ENCODE peak calls at places on chromosome 16, in eight cellular contexts. One of them, this sample, is unnamed.

GRCh38 chr16:52572656-52573055 is 25.7 kb upstream of the TOX3 start:
- DNase-seq in B cell: no peak
- DNase-seq in fibroblast of the conjunctiva: no peak
- DNase-seq in activated naive CD4-positive, alpha-beta T cell treated with Interleukin-2 at 50 U/mL for 16 hours: no peak
- DNase-seq in BJ: no peak
- DNase-seq in stimulated activated CD8-positive, alpha-beta memory T cell treated with anti-CD3 and anti-CD28 coated beads, Interleukin-4, amount 100 ng/mL, for 1 hour: no peak
- DNase-seq in K562: no peak
- DNase-seq in adipocyte: no peak
- DNase-seq in this sample: no peak

GRCh38 chr16:87581867-87582220 is 20.5 kb upstream of the JPH3 start:
- DNase-seq in adipocyte: peak; percentile 96
- DNase-seq in K562: peak; percentile 75
- DNase-seq in B cell: no peak
- DNase-seq in activated naive CD4-positive, alpha-beta T cell treated with Interleukin-2 at 50 U/mL for 16 hours: no peak
- DNase-seq in BJ: peak; percentile 78
- DNase-seq in fibroblast of the conjunctiva: peak; percentile 97
- DNase-seq in stimulated activated CD8-positive, alpha-beta memory T cell treated with anti-CD3 and anti-CD28 coated beads, Interleukin-4, amount 100 ng/mL, for 1 hour: no peak
- DNase-seq in this sample: peak; percentile 43

GRCh38 chr16:53707671-53708070 is 3.7 kb downstream of the FTO start:
- DNase-seq in B cell: no peak
- DNase-seq in adipocyte: no peak
- DNase-seq in BJ: no peak
- DNase-seq in K562: no peak
- DNase-seq in activated naive CD4-positive, alpha-beta T cell treated with Interleukin-2 at 50 U/mL for 16 hours: no peak
- DNase-seq in fibroblast of the conjunctiva: no peak
- DNase-seq in stimulated activated CD8-positive, alpha-beta memory T cell treated with anti-CD3 and anti-CD28 coated beads, Interleukin-4, amount 100 ng/mL, for 1 hour: no peak
- DNase-seq in this sample: no peak

GRCh38 chr16:17224859-17225258 is 245.9 kb downstream of the XYLT1 start:
- DNase-seq in fibroblast of the conjunctiva: peak; percentile 78
- DNase-seq in K562: no peak
- DNase-seq in adipocyte: peak; percentile 73
- DNase-seq in BJ: peak; percentile 55
- DNase-seq in stimulated activated CD8-positive, alpha-beta memory T cell treated with anti-CD3 and anti-CD28 coated beads, Interleukin-4, amount 100 ng/mL, for 1 hour: no peak
- DNase-seq in B cell: no peak
- DNase-seq in activated naive CD4-positive, alpha-beta T cell treated with Interleukin-2 at 50 U/mL for 16 hours: no peak
- DNase-seq in this sample: no peak

GRCh38 chr16:180101-180920 is at the start of gene HBQ1:
- DNase-seq in stimulated activated CD8-positive, alpha-beta memory T cell treated with anti-CD3 and anti-CD28 coated beads, Interleukin-4, amount 100 ng/mL, for 1 hour: no peak
- DNase-seq in fibroblast of the conjunctiva: no peak
- DNase-seq in activated naive CD4-positive, alpha-beta T cell treated with Interleukin-2 at 50 U/mL for 16 hours: peak; percentile 35
- DNase-seq in B cell: peak; percentile 84
- DNase-seq in K562: peak; percentile 85
- DNase-seq in adipocyte: peak; percentile 66
- DNase-seq in BJ: no peak
- DNase-seq in this sample: no peak

GRCh38 chr16:66240996-66241395 is 125.5 kb upstream of the CDH5 start:
- DNase-seq in B cell: no peak
- DNase-seq in BJ: no peak
- DNase-seq in adipocyte: no peak
- DNase-seq in K562: no peak
- DNase-seq in activated naive CD4-positive, alpha-beta T cell treated with Interleukin-2 at 50 U/mL for 16 hours: no peak
- DNase-seq in stimulated activated CD8-positive, alpha-beta memory T cell treated with anti-CD3 and anti-CD28 coated beads, Interleukin-4, amount 100 ng/mL, for 1 hour: no peak
- DNase-seq in fibroblast of the conjunctiva: no peak
- DNase-seq in this sample: no peak

GRCh38 chr16:287981-288920 is 5.3 kb downstream of the PDIA2 start:
- DNase-seq in activated naive CD4-positive, alpha-beta T cell treated with Interleukin-2 at 50 U/mL for 16 hours: no peak
- DNase-seq in B cell: no peak
- DNase-seq in stimulated activated CD8-positive, alpha-beta memory T cell treated with anti-CD3 and anti-CD28 coated beads, Interleukin-4, amount 100 ng/mL, for 1 hour: no peak
- DNase-seq in BJ: no peak
- DNase-seq in adipocyte: no peak
- DNase-seq in fibroblast of the conjunctiva: no peak
- DNase-seq in K562: no peak
- DNase-seq in this sample: no peak

GRCh38 chr16:67723151-67723915 is 4.2 kb upstream of the GFOD2 start:
- DNase-seq in BJ: peak; percentile 69
- DNase-seq in B cell: no peak
- DNase-seq in fibroblast of the conjunctiva: no peak
- DNase-seq in K562: no peak
- DNase-seq in adipocyte: peak; percentile 74
- DNase-seq in activated naive CD4-positive, alpha-beta T cell treated with Interleukin-2 at 50 U/mL for 16 hours: no peak
- DNase-seq in stimulated activated CD8-positive, alpha-beta memory T cell treated with anti-CD3 and anti-CD28 coated beads, Interleukin-4, amount 100 ng/mL, for 1 hour: no peak
- DNase-seq in this sample: peak; percentile 42

GRCh38 chr16:11359370-11359769 is 14.1 kb downstream of the RMI2 start:
- DNase-seq in adipocyte: peak; percentile 67
- DNase-seq in activated naive CD4-positive, alpha-beta T cell treated with Interleukin-2 at 50 U/mL for 16 hours: no peak
- DNase-seq in B cell: no peak
- DNase-seq in stimulated activated CD8-positive, alpha-beta memory T cell treated with anti-CD3 and anti-CD28 coated beads, Interleukin-4, amount 100 ng/mL, for 1 hour: no peak
- DNase-seq in BJ: peak; percentile 83
- DNase-seq in fibroblast of the conjunctiva: no peak
- DNase-seq in K562: no peak
- DNase-seq in this sample: no peak

GRCh38 chr16:74281285-74281684 is 15.3 kb upstream of the PSMD7 start:
- DNase-seq in adipocyte: no peak
- DNase-seq in stimulated activated CD8-positive, alpha-beta memory T cell treated with anti-CD3 and anti-CD28 coated beads, Interleukin-4, amount 100 ng/mL, for 1 hour: no peak
- DNase-seq in activated naive CD4-positive, alpha-beta T cell treated with Interleukin-2 at 50 U/mL for 16 hours: no peak
- DNase-seq in BJ: no peak
- DNase-seq in K562: peak; percentile 41
- DNase-seq in fibroblast of the conjunctiva: no peak
- DNase-seq in B cell: no peak
- DNase-seq in this sample: no peak

This sample was measured in right lobe of liver.